ENCODE peak calls at places on chromosome 7, in four cellular contexts. E, G, X and F are unnamed samples.

GRCh38 chr7:102891693-102892261 is 21.0 kb upstream of the LRRC17 start:
- DNase-seq in E (peak), G (no peak), X (no peak), F (no peak)

GRCh38 chr7:41053830-41054229 is 649.1 kb downstream of the INHBA start:
- DNase-seq in E (peak), G (no peak), X (no peak), F (no peak)

GRCh38 chr7:3559178-3559765 is 258.2 kb downstream of the SDK1 start:
- DNase-seq in E (peak), G (no peak), X (no peak), F (no peak)

GRCh38 chr7:116465125-116465524 is 34.4 kb upstream of the CAV2 start:
- DNase-seq in E (no peak), G (no peak), X (no peak), F (no peak)

GRCh38 chr7:44121761-44122420 is 1.5 kb downstream of the POLD2 start:
- DNase-seq in E (no peak), G (no peak), X (peak), F (no peak)

GRCh38 chr7:149284343-149284742 is 22.3 kb downstream of the ZNF783 start:
- DNase-seq in E (no peak), G (peak), X (no peak), F (no peak)

GRCh38 chr7:64277630-64278029 is 36.1 kb upstream of the ZNF736 start:
- DNase-seq in E (no peak), G (no peak), X (no peak), F (no peak)

GRCh38 chr7:32890553-32891045 is 961 bp downstream of the KBTBD2 start:
- DNase-seq in E (peak), G (peak), X (no peak), F (no peak)

GRCh38 chr7:157312941-157313340 is 23.9 kb upstream of the DNAJB6 start:
- DNase-seq in E (no peak), G (no peak), X (no peak), F (no peak)

GRCh38 chr7:86667732-86668131 is 24.0 kb downstream of the GRM3 start:
- DNase-seq in E (no peak), G (no peak), X (no peak), F (no peak)

GRCh38 chr7:32658034-32658944 is 163.0 kb downstream of the AVL9 start:
- DNase-seq in E (peak), G (no peak), X (no peak), F (no peak)

GRCh38 chr7:79615466-79615865 is 162.0 kb upstream of the MAGI2 start:
- DNase-seq in E (peak), G (no peak), X (no peak), F (no peak)

GRCh38 chr7:158563051-158563450 is 24.6 kb downstream of the PTPRN2 start:
- DNase-seq in E (no peak), G (no peak), X (no peak), F (no peak)

GRCh38 chr7:8185907-8186306 is 76.1 kb downstream of the ICA1 start:
- DNase-seq in E (no peak), G (no peak), X (no peak), F (no peak)

GRCh38 chr7:67696878-67697277 is 700.2 kb downstream of the TYW1 start:
- DNase-seq in E (no peak), G (no peak), X (no peak), F (no peak)

GRCh38 chr7:157656195-157656769 is 319.5 kb downstream of the DNAJB6 start:
- DNase-seq in E (no peak), G (no peak), X (peak), F (no peak)

GRCh38 chr7:32204361-32205018 is 134.3 kb upstream of the PDE1C start:
- DNase-seq in E (peak), G (peak), X (no peak), F (peak)

GRCh38 chr7:45563804-45564461 is 10.2 kb upstream of the ADCY1 start:
- DNase-seq in E (no peak), G (no peak), X (no peak), F (no peak)

GRCh38 chr7:55075464-55075971 is 56.7 kb downstream of the EGFR start:
- DNase-seq in E (peak), G (no peak), X (no peak), F (no peak)

GRCh38 chr7:101319401-101319800 is 2.2 kb downstream of the IFT22 start:
- DNase-seq in E (peak), G (no peak), X (no peak), F (no peak)

GRCh38 chr7:112201421-112201820 is 4.8 kb downstream of the DOCK4 start:
- DNase-seq in E (peak), G (no peak), X (no peak), F (no peak)

GRCh38 chr7:27128776-27129728 is 1.5 kb downstream of the HOXA4 start:
- DNase-seq in E (no peak), G (no peak), X (no peak), F (no peak)

GRCh38 chr7:139505563-139505962 is 17.9 kb upstream of the CLEC2L start:
- DNase-seq in E (peak), G (no peak), X (no peak), F (no peak)
- TF ChIP-seq CTCF in E (peak), G (no peak), X (peak), F (peak)

GRCh38 chr7:95718556-95719410 is 53.6 kb upstream of the DYNC1I1 start:
- DNase-seq in E (peak), G (no peak), X (no peak), F (no peak)
- TF ChIP-seq CTCF in E (peak), G (no peak), X (peak), F (peak)

GRCh38 chr7:69019437-69019836 is 578.8 kb upstream of the AUTS2 start:
- DNase-seq in E (no peak), G (no peak), X (no peak), F (no peak)

GRCh38 chr7:69018200-69018599 is 580.1 kb upstream of the AUTS2 start:
- DNase-seq in E (no peak), G (no peak), X (no peak), F (peak)
- TF ChIP-seq CTCF in E (no peak), G (no peak), X (no peak), F (peak)

DNA sequence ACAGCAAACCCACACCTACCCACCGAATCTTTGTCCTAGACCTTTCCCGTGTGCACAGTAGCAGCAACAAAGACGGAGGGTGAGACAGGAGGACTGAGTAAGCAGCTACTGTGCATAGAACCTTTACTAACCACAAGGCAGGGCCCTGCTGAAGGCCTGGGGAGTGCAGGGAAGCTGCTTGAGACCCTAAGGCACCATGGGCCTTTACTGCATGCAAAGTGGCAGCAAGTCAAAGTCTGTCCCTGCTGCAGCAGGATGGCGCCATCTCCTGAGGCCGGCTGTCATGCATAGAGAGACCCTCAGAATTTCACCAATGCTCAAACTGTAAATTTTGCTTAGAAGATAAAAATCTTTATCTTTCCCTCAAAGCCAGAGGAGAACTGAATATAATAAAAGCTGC is 610.5 kb downstream of the ACTR3B start:
- DNase-seq in E (no peak), G (no peak), X (no peak), F (no peak)
- TF ChIP-seq CTCF in E (no peak), G (no peak), X (no peak), F (no peak)

GRCh38 chr7:155821851-155822250 is 9.6 kb upstream of the SHH start:
- DNase-seq in E (no peak), G (no peak), X (no peak), F (no peak)
- TF ChIP-seq CTCF in E (no peak), G (no peak), X (no peak), F (no peak)